ENCODE peak calls at places on chromosomes 5 and 9, in seven cellular contexts. W is HL-60, I is HepG2, R is A549, O is GM23338, D is GM12878, F is SK-N-SH. U is an unnamed sample.

GRCh38 chr9:35500130-35500748 is 10.3 kb downstream of the RUSC2 start:
- DNase-seq in W (no peak), I (no peak), R (no peak), O (no peak), D (no peak), F (no peak), U (no peak)

GRCh38 chr5:96052374-96052773 is 90.7 kb upstream of the ELL2 start:
- DNase-seq in W (no peak), I (no peak), R (no peak), O (no peak), D (no peak), F (no peak), U (no peak)

GRCh38 chr5:56941981-56942380 is 9.9 kb downstream of the MIER3 start:
- DNase-seq in W (no peak), I (no peak), R (no peak), O (no peak), D (no peak), F (peak), U (no peak)

GRCh38 chr5:83608122-83608521 is 112.5 kb downstream of the HAPLN1 start:
- DNase-seq in W (no peak), I (peak), R (peak), O (peak), D (no peak), F (peak), U (no peak)

GRCh38 chr5:112228672-112229071 is 190.4 kb downstream of the EPB41L4A start:
- DNase-seq in W (no peak), I (no peak), R (peak), O (peak), D (no peak), F (no peak), U (no peak)

GRCh38 chr5:159331099-159331973 is 1.0 kb upstream of the IL12B start:
- DNase-seq in W (no peak), I (no peak), R (peak), O (peak), D (no peak), F (peak), U (no peak)

GRCh38 chr5:107425541-107426031 is 245.2 kb downstream of the EFNA5 start:
- DNase-seq in W (no peak), I (no peak), R (peak), O (no peak), D (no peak), F (no peak), U (peak)

GRCh38 chr5:137453476-137454080 is 45.5 kb downstream of the SPOCK1 start:
- DNase-seq in W (no peak), I (peak), R (no peak), O (peak), D (no peak), F (no peak), U (no peak)

GRCh38 chr5:95730730-95731570 is at the start of gene RHOBTB3:
- DNase-seq in W (no peak), I (peak), R (peak), O (peak), D (no peak), F (peak), U (no peak)

GRCh38 chr5:116837876-116838568 is 263.4 kb upstream of the SEMA6A start:
- DNase-seq in W (no peak), I (no peak), R (no peak), O (no peak), D (no peak), F (peak), U (no peak)

GRCh38 chr9:76729980-76730737 is 34.1 kb upstream of the PCA3 start:
- DNase-seq in W (no peak), I (peak), R (no peak), O (no peak), D (no peak), F (no peak), U (no peak)

GRCh38 chr9:70987986-70988385 is 133.4 kb downstream of the TRPM3 start:
- DNase-seq in W (no peak), I (no peak), R (no peak), O (no peak), D (no peak), F (no peak), U (no peak)

GRCh38 chr5:35851282-35851681 is 5.4 kb upstream of the IL7R start:
- DNase-seq in W (no peak), I (no peak), R (no peak), O (no peak), D (no peak), F (no peak), U (no peak)

GRCh38 chr9:137956039-137956438 is 78.5 kb downstream of the CACNA1B start:
- DNase-seq in W (no peak), I (no peak), R (no peak), O (no peak), D (no peak), F (no peak), U (no peak)

GRCh38 chr5:39187873-39188731 is 31.3 kb downstream of the FYB1 start:
- DNase-seq in W (no peak), I (no peak), R (no peak), O (no peak), D (no peak), F (no peak), U (no peak)

GRCh38 chr9:98793031-98793430 is 3.3 kb downstream of the ANKS6 start:
- DNase-seq in W (no peak), I (no peak), R (no peak), O (no peak), D (no peak), F (no peak), U (no peak)

GRCh38 chr5:65104831-65105230 is 336.1 kb downstream of the CWC27 start:
- DNase-seq in W (no peak), I (no peak), R (no peak), O (no peak), D (no peak), F (no peak), U (no peak)

GRCh38 chr5:15598294-15598902 is 98.4 kb downstream of the FBXL7 start:
- DNase-seq in W (no peak), I (peak), R (no peak), O (peak), D (no peak), F (no peak), U (peak)

GRCh38 chr5:134420326-134420725 is 8.6 kb upstream of the CDKN2AIPNL start:
- DNase-seq in W (no peak), I (no peak), R (no peak), O (no peak), D (no peak), F (no peak), U (no peak)

DNA sequence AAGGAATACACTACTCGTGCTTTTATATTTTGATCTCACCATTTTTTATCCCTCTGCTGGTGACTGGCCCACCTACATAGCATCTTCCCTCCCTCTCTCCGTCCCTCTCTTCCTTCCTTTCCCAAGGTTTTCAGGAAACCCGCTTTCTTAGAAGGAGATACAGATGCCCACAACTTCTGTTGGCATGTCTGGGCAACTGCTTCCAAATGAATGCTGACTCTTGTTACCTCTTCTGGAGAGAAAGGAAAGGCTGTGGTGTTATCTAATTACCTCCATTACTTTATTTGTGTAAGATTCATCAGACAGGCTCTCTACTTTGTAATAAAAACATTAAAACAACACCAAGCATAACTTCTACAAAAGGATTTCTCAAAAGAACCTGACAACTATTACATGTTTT is 20.2 kb downstream of the FANCC start:
- DNase-seq in W (no peak), I (no peak), R (no peak), O (peak), D (no peak), F (no peak), U (no peak)
- H3K27ac ChIP-seq in W (no peak), I (no peak), R (no peak), O (no peak), D (no peak), F (no peak), U (no peak)

GRCh38 chr5:108642170-108642906 is 105.4 kb upstream of the FER start:
- DNase-seq in W (peak), I (peak), R (peak), O (peak), D (peak), F (peak), U (peak)
- H3K4me3 ChIP-seq in W (no peak), I (peak), R (no peak), O (no peak), D (no peak), F (peak), U (no peak)

DNA sequence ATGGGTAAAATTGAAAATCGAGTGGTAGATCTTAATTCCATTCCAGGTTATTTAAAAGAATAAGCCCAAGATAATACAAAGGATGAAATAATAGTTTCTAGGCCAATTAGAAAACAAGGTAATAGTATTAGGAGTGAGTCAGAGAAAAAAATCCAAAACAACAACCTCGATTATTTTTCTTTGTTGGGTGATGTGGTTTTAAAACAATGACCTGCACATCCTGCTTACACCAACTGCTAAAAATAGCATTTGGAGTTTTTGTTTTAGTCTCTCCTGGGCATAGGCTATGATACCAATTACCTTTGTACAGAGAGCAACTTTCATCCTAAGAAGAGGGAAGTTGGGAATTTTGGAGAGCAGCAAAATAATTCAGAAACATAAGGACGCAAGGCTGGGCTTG is 101.7 kb upstream of the MYO10 start:
- DNase-seq in W (no peak), I (no peak), R (no peak), O (no peak), D (no peak), F (no peak), U (no peak)
- TF ChIP-seq REST in W (no peak), I (no peak), R (no peak), O (no peak), D (no peak), F (no peak), U (no peak)

GRCh38 chr5:139565411-139566305 is 4.5 kb downstream of the UBE2D2 start:
- DNase-seq in W (no peak), I (no peak), R (no peak), O (no peak), D (peak), F (no peak), U (no peak)
- H3K27ac ChIP-seq in W (no peak), I (no peak), R (no peak), O (peak), D (peak), F (no peak), U (no peak)

GRCh38 chr9:135744333-135745070 is 42.5 kb downstream of the KCNT1 start:
- DNase-seq in W (no peak), I (no peak), R (no peak), O (no peak), D (no peak), F (no peak), U (no peak)
- H3K4me3 ChIP-seq in W (no peak), I (no peak), R (no peak), O (no peak), D (no peak), F (no peak), U (no peak)

GRCh38 chr5:54628049-54628448 is 110.5 kb downstream of the SNX18 start:
- DNase-seq in W (no peak), I (peak), R (no peak), O (no peak), D (no peak), F (no peak), U (no peak)
- TF ChIP-seq REST in W (no peak), I (no peak), R (no peak), O (no peak), D (no peak), F (no peak), U (no peak)

GRCh38 chr5:151122828-151123227 is 34.8 kb downstream of the ANXA6 start:
- DNase-seq in W (no peak), I (no peak), R (no peak), O (no peak), D (no peak), F (no peak), U (no peak)
- H3K27ac ChIP-seq in W (no peak), I (no peak), R (no peak), O (no peak), D (peak), F (no peak), U (no peak)

DNA sequence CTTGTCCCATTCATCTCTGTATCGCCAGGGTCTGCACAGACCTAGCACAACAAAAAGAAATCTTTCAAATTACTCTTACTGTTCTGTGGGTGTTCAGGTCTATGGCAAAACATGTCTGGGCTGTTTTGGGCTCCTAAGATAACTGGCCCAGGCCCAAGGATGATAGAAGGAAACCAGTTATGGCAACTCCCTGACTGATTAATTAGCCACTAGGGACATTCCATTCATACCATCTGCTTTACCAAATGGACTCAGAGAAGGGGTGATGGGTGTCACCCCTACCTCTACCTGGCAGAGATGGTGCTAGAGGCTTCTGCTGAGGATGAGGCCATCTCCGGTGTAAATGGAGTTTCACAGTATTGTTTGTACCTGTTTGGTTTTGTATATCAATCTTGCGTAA is 1.9 kb downstream of the SLC31A2 start:
- DNase-seq in W (no peak), I (no peak), R (no peak), O (peak), D (no peak), F (no peak), U (no peak)
- H3K4me3 ChIP-seq in W (no peak), I (no peak), R (no peak), O (no peak), D (no peak), F (no peak), U (no peak)

GRCh38 chr9:129627556-129628492 is 1.9 kb downstream of the NTMT1 start:
- DNase-seq in W (no peak), I (no peak), R (no peak), O (no peak), D (no peak), F (no peak), U (no peak)

GRCh38 chr9:129626079-129626943 is at the start of gene NTMT1:
- DNase-seq in W (peak), I (peak), R (peak), O (peak), D (peak), F (peak), U (no peak)

GRCh38 chr9:129624947-129625346 is 1.0 kb upstream of the NTMT1 start:
- DNase-seq in W (peak), I (peak), R (no peak), O (no peak), D (no peak), F (no peak), U (no peak)

GRCh38 chr9:129628709-129629108 is 2.7 kb downstream of the NTMT1 start:
- DNase-seq in W (no peak), I (no peak), R (no peak), O (no peak), D (no peak), F (no peak), U (no peak)

GRCh38 chr9:129626944-129627297 is 958 bp downstream of the NTMT1 start:
- DNase-seq in W (no peak), I (no peak), R (no peak), O (no peak), D (no peak), F (no peak), U (no peak)
- TF ChIP-seq REST in W (no peak), I (no peak), R (no peak), O (no peak), D (no peak), F (no peak), U (no peak)

GRCh38 chr5:80229902-80230255 is 26.0 kb downstream of the SERINC5 start:
- DNase-seq in W (no peak), I (no peak), R (no peak), O (peak), D (no peak), F (no peak), U (no peak)
- H3K27ac ChIP-seq in W (no peak), I (peak), R (peak), O (peak), D (no peak), F (no peak), U (no peak)